ENCODE peak calls at places on chromosomes 11 and 22, in eight cellular contexts. U, K, J, Y, G, T, F and S are unnamed samples. For H3K4me1, the result is how much of the 10 kb centered on the place peaks cover.

GRCh38 chr11:57460017-57460755 is at the start of gene RTN4RL2:
- DNase-seq in U (peak), K (no peak), J (peak), Y (peak), G (no peak), T (peak), F (peak), S (peak)

GRCh38 chr11:10349806-10350205 is 44.9 kb downstream of the ADM start:
- DNase-seq in U (no peak), K (no peak), J (no peak), Y (no peak), G (no peak), T (no peak), F (no peak), S (no peak)

GRCh38 chr11:127994736-127995135 is 592.6 kb downstream of the ETS1 start:
- DNase-seq in U (no peak), K (no peak), J (no peak), Y (no peak), G (no peak), T (no peak), F (peak), S (no peak)

GRCh38 chr11:14587203-14587602 is 56.4 kb upstream of the PDE3B start:
- DNase-seq in U (no peak), K (no peak), J (no peak), Y (no peak), G (no peak), T (no peak), F (no peak), S (no peak)

GRCh38 chr22:23820748-23821211 is 18.0 kb downstream of the DERL3 start:
- DNase-seq in U (no peak), K (no peak), J (no peak), Y (no peak), G (no peak), T (no peak), F (no peak), S (peak)

GRCh38 chr22:43883012-43883661 is 8.7 kb downstream of the PNPLA5 start:
- DNase-seq in U (peak), K (no peak), J (peak), Y (peak), G (peak), T (peak), F (peak), S (peak)

GRCh38 chr22:40348025-40348658 is 1.8 kb downstream of the ADSL start:
- DNase-seq in U (peak), K (no peak), J (peak), Y (peak), G (no peak), T (no peak), F (peak), S (peak)

GRCh38 chr11:66789097-66789890 is 53.9 kb upstream of the RCE1 start:
- DNase-seq in U (no peak), K (no peak), J (no peak), Y (no peak), G (no peak), T (no peak), F (no peak), S (no peak)

GRCh38 chr11:130449996-130450419 is 1.6 kb downstream of the ADAMTS15 start:
- DNase-seq in U (peak), K (peak), J (peak), Y (peak), G (peak), T (peak), F (peak), S (no peak)

GRCh38 chr22:32444068-32444467 is 20.2 kb downstream of the BPIFC start:
- DNase-seq in U (peak), K (no peak), J (no peak), Y (peak), G (no peak), T (no peak), F (no peak), S (no peak)

GRCh38 chr11:76339217-76339616 is 41.7 kb downstream of the THAP12 start:
- DNase-seq in U (no peak), K (no peak), J (no peak), Y (no peak), G (no peak), T (peak), F (no peak), S (no peak)

GRCh38 chr11:108775324-108775723 is 110.5 kb downstream of the DDX10 start:
- DNase-seq in U (no peak), K (no peak), J (no peak), Y (no peak), G (no peak), T (no peak), F (no peak), S (no peak)

GRCh38 chr11:70016666-70017347 is 61.3 kb upstream of the ANO1 start:
- DNase-seq in U (no peak), K (no peak), J (no peak), Y (no peak), G (no peak), T (no peak), F (peak), S (no peak)

GRCh38 chr11:77813256-77813655 is 7.3 kb downstream of the RSF1 start:
- DNase-seq in U (no peak), K (no peak), J (no peak), Y (no peak), G (no peak), T (no peak), F (no peak), S (no peak)

GRCh38 chr11:69274531-69275016 is 19.4 kb upstream of the MYEOV start:
- DNase-seq in U (no peak), K (no peak), J (no peak), Y (no peak), G (no peak), T (peak), F (no peak), S (no peak)

DNA sequence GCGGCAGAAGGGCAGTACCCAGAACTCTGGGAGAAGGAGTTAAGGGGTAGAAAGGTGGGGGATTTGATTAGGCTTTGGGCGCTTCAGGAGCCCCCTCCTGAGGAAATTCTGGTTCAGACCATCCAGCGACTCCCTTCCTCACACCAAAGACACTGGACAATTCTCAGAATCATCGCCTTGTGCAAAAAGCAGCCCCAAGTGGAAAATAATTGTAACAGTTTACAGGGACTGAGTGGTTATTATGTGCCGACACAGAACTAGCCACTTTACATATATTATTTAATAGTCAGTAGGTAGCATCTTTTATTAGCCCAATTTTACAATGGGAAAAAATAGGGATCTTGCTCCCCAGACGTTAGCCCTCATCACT is 667 bp upstream of the TRIM3 start:
- DNase-seq in U (no peak), K (no peak), J (no peak), Y (no peak), G (no peak), T (no peak), F (no peak), S (no peak)
- H3K4me3 ChIP-seq in U (peak), K (peak), J (peak), Y (peak), G (peak), T (peak), F (peak), S (peak)

DNA sequence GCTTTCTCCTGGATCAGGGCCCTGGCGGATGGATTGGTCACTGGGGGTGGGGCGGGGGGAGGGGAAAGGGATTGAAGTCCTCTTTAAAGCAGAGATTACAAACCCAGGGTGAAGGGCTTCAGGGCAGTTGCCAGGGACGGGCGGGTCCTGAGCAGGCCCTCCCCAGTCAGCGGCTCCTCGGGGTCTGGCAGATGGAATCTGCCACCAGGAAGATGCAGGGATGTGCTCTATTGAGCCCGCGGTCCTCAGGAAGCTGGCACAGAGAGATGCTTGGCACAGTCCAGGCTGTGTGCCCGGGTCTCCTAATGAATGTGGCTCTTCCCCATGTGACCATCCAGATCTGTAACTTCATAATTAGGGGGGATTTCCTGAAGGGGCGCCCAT is 33.5 kb downstream of the MACROD1 start:
- DNase-seq in U (no peak), K (no peak), J (peak), Y (no peak), G (no peak), T (no peak), F (no peak), S (no peak)
- H3K4me1 ChIP-seq in U (under half), K (under half), J (under half), Y (under half), G (under half), T (under half), F (under half), S (under half)

GRCh38 chr22:46737105-46737975 is 712 bp downstream of the CERK start:
- DNase-seq in U (peak), K (peak), J (peak), Y (peak), G (no peak), T (no peak), F (peak), S (peak)

GRCh38 chr22:46737976-46738641 is at the start of gene CERK:
- DNase-seq in U (peak), K (peak), J (peak), Y (peak), G (no peak), T (peak), F (peak), S (peak)

GRCh38 chr22:46738642-46738960 is 549 bp upstream of the CERK start:
- DNase-seq in U (peak), K (no peak), J (no peak), Y (peak), G (no peak), T (no peak), F (no peak), S (no peak)

GRCh38 chr22:46740910-46741785 is 3.1 kb upstream of the CERK start:
- DNase-seq in U (no peak), K (no peak), J (no peak), Y (no peak), G (no peak), T (no peak), F (no peak), S (no peak)

GRCh38 chr22:46738961-46739870 is 1.2 kb upstream of the CERK start:
- DNase-seq in U (peak), K (peak), J (no peak), Y (peak), G (no peak), T (no peak), F (peak), S (no peak)
- H3K4me3 ChIP-seq in U (peak), K (peak), J (peak), Y (peak), G (peak), T (peak), F (peak), S (peak)

DNA sequence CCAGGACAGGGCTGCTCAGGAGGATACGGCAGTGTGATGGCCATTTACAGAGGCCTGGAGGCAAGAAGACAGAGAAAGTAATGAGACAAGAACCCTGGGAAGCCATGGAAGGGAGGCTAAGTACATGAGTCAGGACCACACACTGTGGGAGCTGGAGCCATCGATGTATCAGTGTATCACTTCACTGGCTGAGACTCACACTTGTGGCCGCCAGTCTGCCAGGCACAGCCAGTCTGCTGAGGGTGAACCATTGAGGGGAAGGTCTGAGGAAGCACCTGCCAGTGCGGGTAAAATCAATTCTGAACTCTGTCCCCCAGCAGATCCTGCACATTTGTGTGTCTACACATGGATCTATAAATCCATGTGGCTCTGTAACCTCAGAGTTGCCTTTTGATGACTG is 195.6 kb downstream of the GRIK4 start:
- DNase-seq in U (no peak), K (no peak), J (no peak), Y (no peak), G (no peak), T (no peak), F (no peak), S (no peak)
- H3K4me1 ChIP-seq in U (under half), K (under half), J (under half), Y (under half), G (under half), T (under half), F (under half), S (under half)

GRCh38 chr22:48548391-48548790 is 1279.3 kb downstream of the BRD1 start:
- DNase-seq in U (no peak), K (no peak), J (no peak), Y (no peak), G (no peak), T (no peak), F (no peak), S (no peak)

GRCh38 chr22:48546653-48547424 is 1280.8 kb downstream of the BRD1 start:
- DNase-seq in U (no peak), K (no peak), J (no peak), Y (no peak), G (no peak), T (no peak), F (no peak), S (no peak)

GRCh38 chr22:48545976-48546375 is 1281.7 kb downstream of the BRD1 start:
- DNase-seq in U (no peak), K (no peak), J (no peak), Y (no peak), G (no peak), T (no peak), F (no peak), S (no peak)

GRCh38 chr22:48551061-48551460 is 1276.6 kb downstream of the BRD1 start:
- DNase-seq in U (no peak), K (no peak), J (no peak), Y (no peak), G (no peak), T (no peak), F (no peak), S (no peak)

DNA sequence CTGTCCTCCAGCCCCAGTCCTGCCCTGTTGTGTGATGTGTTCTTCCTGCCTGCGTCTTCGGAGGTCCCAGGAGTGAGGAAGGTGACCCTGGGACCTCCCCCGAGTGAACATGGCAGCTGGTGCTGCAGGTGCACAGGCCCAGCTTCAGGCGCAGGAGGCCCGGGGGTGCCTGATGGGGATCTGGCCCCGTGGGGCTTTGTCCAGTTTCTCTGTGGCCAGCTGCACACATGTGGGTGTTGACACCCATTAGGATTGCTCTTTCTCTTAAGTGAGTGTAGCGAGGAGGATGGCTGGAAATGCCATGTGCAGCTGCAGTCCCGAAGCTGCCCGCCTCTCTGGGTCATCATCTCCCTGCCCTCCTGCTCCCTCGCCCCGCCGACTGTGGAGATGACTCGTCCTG is 1279.7 kb downstream of the BRD1 start:
- DNase-seq in U (no peak), K (no peak), J (no peak), Y (no peak), G (no peak), T (no peak), F (no peak), S (no peak)
- H3K4me3 ChIP-seq in U (no peak), K (no peak), J (no peak), Y (no peak), G (no peak), T (no peak), F (no peak), S (no peak)

GRCh38 chr22:26476705-26477340 is 6.8 kb downstream of the HPS4 start:
- DNase-seq in U (no peak), K (no peak), J (no peak), Y (no peak), G (no peak), T (no peak), F (peak), S (no peak)

GRCh38 chr22:26470807-26471206 is 12.8 kb downstream of the HPS4 start:
- DNase-seq in U (no peak), K (no peak), J (no peak), Y (no peak), G (no peak), T (no peak), F (no peak), S (no peak)

GRCh38 chr22:26477341-26477731 is 6.2 kb downstream of the HPS4 start:
- DNase-seq in U (no peak), K (no peak), J (no peak), Y (no peak), G (no peak), T (no peak), F (no peak), S (no peak)

GRCh38 chr22:26471522-26471921 is 12.1 kb downstream of the HPS4 start:
- DNase-seq in U (no peak), K (no peak), J (no peak), Y (no peak), G (no peak), T (no peak), F (peak), S (no peak)

DNA sequence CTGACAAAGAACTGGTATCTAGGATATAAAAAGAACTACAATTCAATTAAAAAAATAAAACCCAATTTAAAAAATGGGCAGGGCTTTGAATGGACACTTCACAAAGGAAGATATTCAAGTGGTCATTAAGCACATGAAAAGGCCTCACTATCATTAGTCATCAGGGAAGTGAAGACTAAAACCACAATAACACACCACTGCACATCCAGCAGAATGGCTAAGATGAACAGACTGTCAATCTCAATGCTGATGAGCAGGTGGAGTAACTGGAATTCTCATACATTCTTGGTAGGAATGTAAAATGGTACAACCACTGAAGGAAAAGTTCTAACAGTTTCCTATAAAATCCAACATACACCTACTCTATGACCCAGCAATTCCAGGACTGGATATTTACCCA is 8.9 kb downstream of the HPS4 start:
- DNase-seq in U (no peak), K (no peak), J (no peak), Y (no peak), G (no peak), T (no peak), F (no peak), S (no peak)
- H3K4me1 ChIP-seq in U (under half), K (under half), J (under half), Y (under half), G (under half), T (under half), F (under half), S (under half)

DNA sequence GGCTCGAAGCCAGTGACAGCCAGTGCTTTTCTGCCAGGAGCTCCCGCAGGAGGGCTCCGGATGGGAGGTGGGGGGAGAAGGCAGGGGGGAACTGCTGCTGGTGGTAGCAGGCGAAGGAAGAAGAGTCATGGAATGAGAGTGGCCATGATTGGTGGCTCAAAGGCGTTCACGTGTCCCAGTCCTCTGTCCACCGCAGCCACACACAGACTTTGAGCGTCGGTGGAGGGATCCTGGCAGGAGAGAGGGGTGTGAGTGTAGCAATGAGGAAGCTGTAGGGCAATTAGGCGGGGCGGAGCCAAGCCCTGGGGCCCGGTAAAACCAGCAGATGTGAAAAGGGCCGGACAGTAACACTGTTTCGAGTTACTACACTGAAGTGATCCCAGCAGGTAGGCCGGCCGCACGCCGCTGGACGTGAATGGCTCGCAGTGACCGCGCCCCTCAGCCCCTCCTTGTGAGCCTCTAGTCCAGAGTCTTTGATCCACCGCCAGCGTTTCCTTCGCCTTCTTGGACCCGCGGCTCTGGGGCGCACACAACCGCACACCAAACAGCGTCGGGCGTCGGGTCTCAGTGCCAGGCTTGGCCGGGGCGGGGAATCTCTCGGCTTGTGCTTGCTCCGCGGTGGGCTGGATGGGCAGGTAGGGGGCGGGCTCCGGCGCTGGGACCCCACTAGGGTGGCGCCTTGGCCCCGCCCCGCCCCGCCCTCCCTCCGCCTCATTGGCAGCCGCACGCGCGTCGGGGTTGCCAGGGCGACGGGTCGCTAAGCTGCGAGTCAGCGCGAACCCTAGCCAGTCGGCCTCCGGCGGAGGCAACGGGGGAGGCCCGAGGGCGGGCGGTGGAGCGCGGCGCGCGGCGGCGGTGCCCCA is at the start of gene LRRC10B:
- DNase-seq in U (peak), K (no peak), J (peak), Y (peak), G (no peak), T (peak), F (peak), S (peak)
- H3K4me3 ChIP-seq in U (peak), K (no peak), J (peak), Y (peak), G (peak), T (peak), F (peak), S (no peak)

DNA sequence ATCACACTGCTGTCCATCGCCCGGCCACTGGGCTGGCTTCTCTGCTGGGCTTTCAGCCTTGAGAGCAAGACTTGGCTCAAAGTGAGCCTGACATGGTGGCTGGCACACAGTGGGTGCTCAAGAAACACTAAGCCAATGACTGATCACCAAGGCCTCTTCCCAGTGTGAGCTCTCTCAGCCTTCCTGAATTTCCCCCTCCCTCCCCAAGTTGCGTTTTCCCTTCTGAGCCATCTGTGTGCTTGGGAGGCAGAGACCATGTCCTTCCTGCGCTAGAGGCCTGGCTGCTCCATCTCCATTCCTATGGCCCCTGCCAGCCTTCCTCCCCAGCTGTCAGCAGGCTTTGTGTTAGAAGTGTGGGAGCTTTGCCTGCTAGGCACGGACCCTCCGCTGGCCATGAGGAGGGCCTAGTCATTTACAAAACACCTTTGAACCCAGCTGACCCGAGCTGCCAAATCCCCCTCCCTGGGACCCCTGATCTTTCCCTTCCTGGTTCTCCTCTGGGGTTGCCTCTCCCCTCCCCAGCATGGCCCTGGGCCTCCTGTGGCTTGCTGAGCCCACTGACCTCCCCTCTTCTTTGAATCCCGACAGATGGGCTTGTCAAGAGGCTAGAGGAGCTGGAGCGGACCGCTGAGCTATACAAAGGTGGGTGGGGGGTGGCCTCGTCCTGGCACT is 13.2 kb downstream of the PICK1 start:
- DNase-seq in U (no peak), K (no peak), J (no peak), Y (no peak), G (no peak), T (no peak), F (no peak), S (no peak)
- H3K4me1 ChIP-seq in U (under half), K (under half), J (under half), Y (under half), G (under half), T (under half), F (under half), S (under half)